ENCODE peak calls at places on chromosome 1, in nine cellular contexts. T is natural killer cell; X is lower leg skin; U is fibroblast of pulmonary artery; Z is heart left ventricle; O is BJ; P is astrocyte of the cerebellum; M is CD8-positive, alpha-beta T cell; Q is endothelial cell. S is an unnamed sample.
A peak's percentile ranks its signal among the peaks of the same experiment; 100 is the strongest.

GRCh38 chr1:92817137-92817697 is 14.6 kb upstream of the RPL5 start:
- DNase-seq in T (no peak), X (no peak), U (no peak), Z (no peak), O (no peak), P (no peak), M (no peak), Q (no peak), S (no peak)

GRCh38 chr1:203140076-203140475 is 12.6 kb downstream of the ADORA1 start:
- DNase-seq in T (no peak), X (no peak), U (no peak), Z (no peak), O (no peak), P (no peak), M (no peak), Q (no peak), S (no peak)

GRCh38 chr1:235835226-235835625 is 31.5 kb downstream of the LYST start:
- DNase-seq in T (no peak), X (no peak), U (peak; percentile 51), Z (peak; percentile 49), O (no peak), P (no peak), M (no peak), Q (no peak), S (no peak)

GRCh38 chr1:16971330-16972209 is 8.8 kb downstream of the MFAP2 start:
- DNase-seq in T (no peak), X (no peak), U (no peak), Z (no peak), O (no peak), P (no peak), M (no peak), Q (no peak), S (no peak)

GRCh38 chr1:34763142-34763781 is 3.7 kb downstream of the GJB4 start:
- DNase-seq in T (no peak), X (no peak), U (peak; percentile 6), Z (no peak), O (no peak), P (no peak), M (no peak), Q (no peak), S (no peak)

GRCh38 chr1:173663159-173663558 is 6.5 kb downstream of the ANKRD45 start:
- DNase-seq in T (no peak), X (no peak), U (no peak), Z (no peak), O (no peak), P (no peak), M (no peak), Q (no peak), S (no peak)

GRCh38 chr1:26336477-26337205 is 17.3 kb downstream of the CRYBG2 start:
- DNase-seq in T (peak; percentile 64), X (peak; percentile 78), U (no peak), Z (peak; percentile 56), O (no peak), P (no peak), M (peak; percentile 81), Q (peak; percentile 51), S (no peak)

GRCh38 chr1:154614887-154615286 is 6.9 kb upstream of the ADAR start:
- DNase-seq in T (no peak), X (no peak), U (no peak), Z (no peak), O (no peak), P (no peak), M (no peak), Q (no peak), S (no peak)

GRCh38 chr1:56547473-56547872 is 31.9 kb downstream of the PLPP3 start:
- DNase-seq in T (no peak), X (no peak), U (no peak), Z (no peak), O (no peak), P (no peak), M (no peak), Q (no peak), S (no peak)

GRCh38 chr1:201399352-201400126 is 415 bp upstream of the LAD1 start:
- DNase-seq in T (no peak), X (no peak), U (no peak), Z (no peak), O (no peak), P (no peak), M (no peak), Q (no peak), S (no peak)

GRCh38 chr1:65958561-65959350 is 166.1 kb downstream of the PDE4B start:
- DNase-seq in T (no peak), X (no peak), U (peak; percentile 78), Z (no peak), O (no peak), P (peak; percentile 49), M (no peak), Q (peak; percentile 33), S (no peak)

GRCh38 chr1:92563457-92564216 is 76.9 kb upstream of the GFI1 start:
- DNase-seq in T (no peak), X (no peak), U (no peak), Z (no peak), O (no peak), P (no peak), M (no peak), Q (no peak), S (no peak)

GRCh38 chr1:10686404-10687040 is 109.9 kb downstream of the CASZ1 start:
- DNase-seq in T (no peak), X (no peak), U (no peak), Z (no peak), O (no peak), P (no peak), M (no peak), Q (no peak), S (no peak)
- TF ChIP-seq CTCF in T (no peak), X (no peak), U (no peak), Z (no peak), O (no peak), P (no peak), M (no peak), Q (no peak), S (no peak)

DNA sequence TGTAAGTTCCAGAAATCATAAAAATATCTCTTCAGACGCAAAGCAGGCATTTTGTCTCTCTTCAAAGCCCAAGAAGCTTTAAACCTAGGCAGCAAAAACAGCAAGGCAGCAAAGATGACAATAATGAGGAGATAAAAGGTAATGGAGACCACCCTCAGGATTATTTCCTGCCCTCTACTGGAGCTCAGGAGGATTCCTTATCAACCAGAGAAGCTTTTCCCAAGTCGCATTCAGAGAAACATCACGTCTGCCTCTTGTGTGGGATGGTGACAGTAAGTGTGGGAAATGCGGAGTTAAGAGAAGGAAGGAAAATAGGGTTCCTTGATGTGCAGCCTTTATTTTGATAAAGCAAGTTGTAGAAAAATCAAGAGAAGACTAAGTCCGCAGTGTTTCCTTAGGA is 365.8 kb downstream of the RGS7 start:
- DNase-seq in T (no peak), X (no peak), U (no peak), Z (no peak), O (no peak), P (no peak), M (no peak), Q (no peak), S (no peak)
- TF ChIP-seq CTCF in T (no peak), X (no peak), U (no peak), Z (no peak), O (no peak), P (no peak), M (no peak), Q (no peak), S (no peak)

GRCh38 chr1:161872506-161872905 is 106.4 kb downstream of the ATF6 start:
- DNase-seq in T (no peak), X (no peak), U (no peak), Z (no peak), O (no peak), P (no peak), M (no peak), Q (no peak), S (no peak)

GRCh38 chr1:161863549-161863948 is 97.4 kb downstream of the ATF6 start:
- DNase-seq in T (no peak), X (no peak), U (no peak), Z (no peak), O (no peak), P (no peak), M (no peak), Q (no peak), S (no peak)

GRCh38 chr1:161864577-161864976 is 98.5 kb downstream of the ATF6 start:
- DNase-seq in T (no peak), X (no peak), U (peak; percentile 62), Z (no peak), O (no peak), P (peak; percentile 44), M (no peak), Q (peak; percentile 5), S (no peak)

DNA sequence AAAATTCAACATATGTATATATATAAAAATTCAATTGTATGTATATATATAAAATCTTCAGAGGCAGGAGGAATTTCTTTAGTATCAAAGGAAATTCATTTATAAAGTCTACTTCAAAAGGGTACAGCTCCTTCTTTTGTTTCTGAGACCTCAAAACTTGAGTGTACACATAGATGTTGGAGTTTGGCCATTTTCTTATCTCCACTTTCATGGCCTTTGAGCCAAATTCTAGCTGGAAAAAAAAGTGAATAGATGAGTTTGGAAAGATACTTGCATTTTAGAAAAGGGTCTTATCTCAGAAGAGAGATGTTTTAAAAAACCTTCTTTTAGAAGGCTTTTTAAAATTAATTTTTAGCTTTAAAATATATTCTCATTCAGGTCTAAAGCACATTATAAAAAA is 103.2 kb downstream of the ATF6 start:
- DNase-seq in T (no peak), X (no peak), U (no peak), Z (no peak), O (no peak), P (no peak), M (no peak), Q (no peak), S (no peak)
- TF ChIP-seq CTCF in T (no peak), X (no peak), U (no peak), Z (no peak), O (no peak), P (no peak), M (no peak), Q (no peak), S (no peak)

GRCh38 chr1:175162955-175163354 is 29.6 kb downstream of the KIAA0040 start:
- DNase-seq in T (no peak), X (no peak), U (peak; percentile 53), Z (no peak), O (no peak), P (no peak), M (no peak), Q (no peak), S (no peak)

GRCh38 chr1:175158133-175158532 is 34.4 kb downstream of the KIAA0040 start:
- DNase-seq in T (no peak), X (no peak), U (no peak), Z (no peak), O (no peak), P (no peak), M (no peak), Q (no peak), S (no peak)

GRCh38 chr1:175166746-175167145 is 25.8 kb downstream of the KIAA0040 start:
- DNase-seq in T (no peak), X (no peak), U (no peak), Z (no peak), O (no peak), P (no peak), M (no peak), Q (no peak), S (no peak)

GRCh38 chr1:175168782-175169181 is 23.8 kb downstream of the KIAA0040 start:
- DNase-seq in T (no peak), X (no peak), U (no peak), Z (no peak), O (no peak), P (no peak), M (no peak), Q (no peak), S (no peak)

DNA sequence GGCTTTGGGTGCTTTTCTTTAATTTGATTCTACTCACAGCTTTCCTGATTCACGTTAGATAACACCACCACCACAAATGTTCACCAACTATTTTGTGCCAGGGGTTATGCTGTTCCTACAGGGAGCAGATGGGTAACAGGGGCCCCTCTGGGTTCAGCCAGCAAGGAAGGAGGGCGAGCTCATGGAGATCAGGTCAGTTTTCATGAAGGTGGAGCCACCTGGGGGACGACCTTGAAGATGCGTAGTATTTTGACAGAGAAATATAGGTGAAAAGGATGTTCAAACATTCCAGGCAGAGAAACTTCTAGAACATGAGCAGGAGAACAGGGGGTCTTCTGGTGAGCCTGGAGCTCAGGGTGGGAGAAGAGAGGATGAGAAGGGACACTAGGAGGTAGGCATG is 28.9 kb downstream of the KIAA0040 start:
- DNase-seq in T (no peak), X (no peak), U (no peak), Z (no peak), O (no peak), P (no peak), M (no peak), Q (no peak), S (no peak)
- TF ChIP-seq CTCF in T (no peak), X (no peak), U (no peak), Z (no peak), O (no peak), P (no peak), M (no peak), Q (no peak), S (no peak)

S was measured in omental fat pad.